ENCODE peak calls at places on chromosomes 4 and X, in five cellular contexts. B is A549, L is breast epithelium, A is HCT116, I is tibial nerve. K is an unnamed sample.

GRCh38 chr4:95263391-95263790 is 285.4 kb downstream of the UNC5C start:
- DNase-seq in B (no peak), L (no peak), A (no peak), I (no peak), K (no peak)

GRCh38 chr4:69060651-69061308 is 35.5 kb upstream of the UGT2B7 start:
- DNase-seq in B (no peak), L (no peak), A (no peak), I (no peak), K (no peak)

GRCh38 chr4:53489279-53489889 is 101.9 kb downstream of the LNX1 start:
- DNase-seq in B (no peak), L (no peak), A (no peak), I (no peak), K (no peak)

GRCh38 chr4:8905236-8905772 is 33.7 kb upstream of the HMX1 start:
- DNase-seq in B (no peak), L (peak), A (no peak), I (no peak), K (no peak)

GRCh38 chr4:53365121-53365485 is 758 bp downstream of the SCFD2 start:
- DNase-seq in B (no peak), L (no peak), A (no peak), I (no peak), K (no peak)

GRCh38 chr4:74473155-74473811 is 28.3 kb downstream of the AREG start:
- DNase-seq in B (peak), L (no peak), A (no peak), I (no peak), K (no peak)

GRCh38 chr4:11469900-11470708 is 41.4 kb upstream of the HS3ST1 start:
- DNase-seq in B (no peak), L (no peak), A (no peak), I (no peak), K (no peak)

GRCh38 chrX:55163171-55163570 is 57.0 kb upstream of the PAGE5 start:
- DNase-seq in B (no peak), L (no peak), A (no peak), I (no peak), K (no peak)

GRCh38 chr4:154208424-154208823 is 283.2 kb downstream of the DCHS2 start:
- DNase-seq in B (no peak), L (no peak), A (peak), I (no peak), K (no peak)

GRCh38 chr4:1628892-1629703 is 55.0 kb downstream of the FAM53A start:
- DNase-seq in B (peak), L (no peak), A (peak), I (peak), K (no peak)

GRCh38 chrX:150772150-150772970 is 79.2 kb downstream of the MTMR1 start:
- DNase-seq in B (peak), L (peak), A (peak), I (peak), K (peak)

GRCh38 chr4:181281451-181281850 is 961.8 kb upstream of the TENM3 start:
- DNase-seq in B (no peak), L (no peak), A (no peak), I (no peak), K (no peak)

GRCh38 chr4:3189459-3189858 is 59.5 kb upstream of the MSANTD1 start:
- DNase-seq in B (no peak), L (no peak), A (no peak), I (no peak), K (no peak)

GRCh38 chr4:122434285-122434684 is 22.2 kb downstream of the IL2 start:
- DNase-seq in B (no peak), L (no peak), A (no peak), I (no peak), K (no peak)

GRCh38 chr4:632926-633325 is 7.6 kb downstream of the PDE6B start:
- DNase-seq in B (no peak), L (no peak), A (no peak), I (no peak), K (no peak)

GRCh38 chrX:69262036-69262905 is 97.0 kb upstream of the PJA1 start:
- DNase-seq in B (no peak), L (no peak), A (no peak), I (no peak), K (no peak)

GRCh38 chr4:167581449-167581965 is 347.2 kb upstream of the SPOCK3 start:
- DNase-seq in B (no peak), L (no peak), A (no peak), I (no peak), K (peak)

GRCh38 chr4:181291615-181292014 is 951.6 kb upstream of the TENM3 start:
- DNase-seq in B (no peak), L (no peak), A (no peak), I (no peak), K (no peak)

GRCh38 chr4:128707864-128708263 is 101.6 kb upstream of the JADE1 start:
- DNase-seq in B (no peak), L (no peak), A (no peak), I (no peak), K (no peak)

GRCh38 chrX:102958794-102959193 is 21.7 kb downstream of the RAB40AL start:
- DNase-seq in B (no peak), L (no peak), A (no peak), I (no peak), K (no peak)

GRCh38 chr4:53854991-53855885 is 209.2 kb downstream of the CHIC2 start:
- DNase-seq in B (no peak), L (no peak), A (no peak), I (no peak), K (no peak)

GRCh38 chr4:142278663-142279062 is 567.4 kb downstream of the INPP4B start:
- DNase-seq in B (no peak), L (no peak), A (no peak), I (no peak), K (no peak)

GRCh38 chrX:56232221-56233082 is at the start of gene KLF8:
- DNase-seq in B (no peak), L (peak), A (peak), I (peak), K (peak)

GRCh38 chr4:128387600-128388351 is 100.2 kb upstream of the PGRMC2 start:
- DNase-seq in B (no peak), L (no peak), A (no peak), I (no peak), K (no peak)

GRCh38 chrX:72071213-72071612 is 60.5 kb downstream of the RTL5 start:
- DNase-seq in B (no peak), L (no peak), A (no peak), I (no peak), K (no peak)

GRCh38 chr4:184649026-184649970 is at the start of the genes CASP3 and PRIMPOL:
- DNase-seq in B (peak), L (peak), A (peak), I (peak), K (peak)

GRCh38 chr4:186807131-186807530 is 83.5 kb upstream of the FAT1 start:
- DNase-seq in B (no peak), L (no peak), A (no peak), I (no peak), K (no peak)

GRCh38 chr4:7547368-7548040 is 112.8 kb upstream of the PSAPL1 start:
- DNase-seq in B (no peak), L (no peak), A (no peak), I (peak), K (no peak)

DNA sequence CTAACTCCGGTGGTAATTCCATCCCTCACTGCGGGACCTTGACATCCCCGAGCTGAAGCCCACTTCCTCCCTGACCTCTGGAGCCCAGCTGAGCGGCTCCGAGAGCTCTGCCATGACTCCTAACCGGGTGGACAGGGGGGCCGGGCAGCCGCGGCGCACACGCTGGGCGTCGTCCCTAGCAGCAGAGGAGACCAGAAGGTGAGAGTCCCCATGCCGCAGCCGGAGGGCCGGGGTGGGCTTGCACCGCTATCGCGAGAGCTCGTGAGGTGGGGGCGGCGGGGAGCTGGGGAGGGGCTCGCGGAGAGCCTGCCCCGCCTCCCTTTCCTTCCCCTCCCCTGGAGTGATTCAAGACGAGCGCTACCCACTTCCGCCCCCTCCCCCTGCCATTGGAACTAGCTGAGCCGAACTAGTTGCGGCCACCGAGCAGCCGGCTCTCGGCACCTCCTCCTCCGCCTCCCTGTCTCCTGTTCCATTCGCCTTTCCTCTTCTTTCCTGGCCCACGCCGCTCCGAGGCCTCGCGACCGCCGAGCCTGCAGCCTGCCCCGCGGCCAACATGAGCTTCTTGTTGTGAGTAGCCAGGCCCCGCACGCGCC is at the start of gene MOB1B:
- DNase-seq in B (peak), L (peak), A (peak), I (peak), K (peak)
- TF ChIP-seq POLR2A in B (peak), L (no peak), A (peak), I (no peak), K (peak)

DNA sequence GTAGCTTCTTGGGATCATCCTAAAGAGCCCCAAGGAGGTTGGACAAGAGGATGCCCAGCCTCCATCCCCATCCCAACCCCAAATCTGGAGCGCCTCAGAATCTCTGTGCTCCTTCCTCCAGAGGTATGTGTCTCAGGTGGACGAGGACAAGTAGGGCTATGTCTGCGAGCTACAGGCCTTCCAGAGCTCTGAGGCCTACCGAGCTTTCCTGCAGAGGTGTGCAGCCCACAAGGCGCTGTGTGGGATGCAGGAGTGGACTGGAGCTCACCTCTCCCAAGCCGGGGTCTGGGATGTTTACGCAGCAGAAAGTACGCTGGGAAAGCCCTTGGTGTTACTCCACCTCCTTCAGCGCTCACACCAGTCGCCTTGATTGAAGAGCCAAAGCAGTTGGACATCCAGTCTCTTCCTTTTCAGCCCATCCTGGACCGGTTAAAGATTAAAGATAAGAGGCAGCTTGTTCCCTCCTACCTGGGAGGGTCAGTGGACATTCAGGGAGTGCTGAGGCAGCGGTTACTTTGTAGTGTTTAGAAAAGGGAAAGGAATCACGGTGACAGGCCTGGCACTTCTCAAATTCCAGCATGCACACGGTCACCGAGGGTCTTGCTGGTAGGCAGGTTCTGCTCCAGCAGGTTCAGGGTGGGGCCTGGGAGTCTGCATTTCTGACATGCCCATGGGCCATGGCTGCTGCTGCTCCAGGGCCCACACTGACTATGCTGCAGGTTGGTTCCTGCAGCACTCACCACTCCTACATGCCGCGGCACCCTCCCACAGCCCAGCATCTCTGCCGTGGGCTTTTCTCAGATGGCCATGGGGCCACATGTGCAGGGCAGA is 29.5 kb upstream of the JAKMIP1 start:
- DNase-seq in B (no peak), L (peak), A (no peak), I (no peak), K (no peak)
- H3K27ac ChIP-seq in B (no peak), L (no peak), A (no peak), I (no peak), K (no peak)

GRCh38 chrX:285076-285677 is 4.0 kb downstream of the PLCXD1 start:
- DNase-seq in B (no peak), L (no peak), A (no peak), I (no peak), K (no peak)

GRCh38 chrX:276588-277171 is 4.5 kb upstream of the PLCXD1 start:
- DNase-seq in B (peak), L (peak), A (no peak), I (no peak), K (no peak)

GRCh38 chrX:283115-283845 is 2.1 kb downstream of the PLCXD1 start:
- DNase-seq in B (peak), L (peak), A (peak), I (peak), K (peak)

GRCh38 chrX:275967-276587 is 5.1 kb upstream of the PLCXD1 start:
- DNase-seq in B (peak), L (peak), A (peak), I (peak), K (peak)

GRCh38 chrX:281166-281999 is at the start of gene PLCXD1:
- DNase-seq in B (peak), L (no peak), A (no peak), I (no peak), K (no peak)
- TF ChIP-seq POLR2A in B (peak), L (no peak), A (no peak), I (no peak), K (no peak)

DNA sequence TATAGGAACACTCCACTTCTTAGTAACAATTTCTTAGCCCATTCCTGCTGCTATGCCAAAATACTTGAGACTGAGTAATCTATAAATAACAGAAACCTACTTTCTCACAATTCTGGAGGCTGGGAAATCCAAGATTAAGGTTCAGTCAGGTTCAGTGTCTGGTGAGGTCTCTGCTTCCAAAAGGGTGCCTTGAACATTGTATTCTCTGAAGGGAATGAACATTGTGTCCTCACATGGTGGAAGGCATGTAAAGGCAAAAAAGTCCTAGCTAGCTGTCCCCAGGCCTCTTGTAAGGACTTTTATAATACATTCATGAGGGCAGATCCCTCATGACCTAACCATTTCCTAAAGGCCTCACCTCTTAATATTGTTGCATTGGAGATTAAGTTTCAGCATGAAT is 6.9 kb downstream of the SLC9B1 start:
- DNase-seq in B (no peak), L (no peak), A (no peak), I (no peak), K (no peak)
- H3K27ac ChIP-seq in B (no peak), L (peak), A (no peak), I (peak), K (peak)

K was measured in gastrocnemius medialis.